ENCODE peak calls at places on chromosomes 13 and 19, in five cellular contexts. One of them, this sample, is unnamed.

GRCh38 chr13:21777166-21777565 is 106.3 kb downstream of the FGF9 start:
- DNase-seq in uterus: no peak
- DNase-seq in mesendoderm: no peak
- DNase-seq in K562: no peak
- DNase-seq in pancreas: no peak
- DNase-seq in this sample: no peak

GRCh38 chr13:99802416-99802815 is 169.2 kb downstream of the ZIC5 start:
- DNase-seq in uterus: no peak
- DNase-seq in mesendoderm: no peak
- DNase-seq in K562: no peak
- DNase-seq in pancreas: no peak
- DNase-seq in this sample: no peak

GRCh38 chr19:52742516-52742915 is 7.7 kb upstream of the ZNF611 start:
- DNase-seq in uterus: no peak
- DNase-seq in mesendoderm: no peak
- DNase-seq in K562: no peak
- DNase-seq in pancreas: no peak
- DNase-seq in this sample: no peak

GRCh38 chr19:1066251-1066747 is 668 bp upstream of the ARHGAP45 start:
- DNase-seq in uterus: no peak
- DNase-seq in mesendoderm: peak
- DNase-seq in K562: peak
- DNase-seq in pancreas: peak
- DNase-seq in this sample: no peak

GRCh38 chr19:30788105-30788765 is 416.1 kb downstream of the ZNF536 start:
- DNase-seq in uterus: no peak
- DNase-seq in mesendoderm: no peak
- DNase-seq in K562: no peak
- DNase-seq in pancreas: no peak
- DNase-seq in this sample: no peak

GRCh38 chr13:51942189-51942588 is 69.1 kb downstream of the ATP7B start:
- DNase-seq in uterus: no peak
- DNase-seq in mesendoderm: no peak
- DNase-seq in K562: no peak
- DNase-seq in pancreas: no peak
- DNase-seq in this sample: no peak

GRCh38 chr19:18589380-18590272 is 1.0 kb downstream of the REX1BD start:
- DNase-seq in uterus: peak
- DNase-seq in mesendoderm: peak
- DNase-seq in K562: peak
- DNase-seq in pancreas: peak
- DNase-seq in this sample: peak

GRCh38 chr13:40180776-40181175 is 485.7 kb downstream of the FOXO1 start:
- DNase-seq in uterus: no peak
- DNase-seq in mesendoderm: no peak
- DNase-seq in K562: no peak
- DNase-seq in pancreas: no peak
- DNase-seq in this sample: no peak

GRCh38 chr19:1828279-1829238 is 16.5 kb upstream of the ATP8B3 start:
- DNase-seq in uterus: no peak
- DNase-seq in mesendoderm: no peak
- DNase-seq in K562: no peak
- DNase-seq in pancreas: peak
- DNase-seq in this sample: no peak

GRCh38 chr13:111893607-111894443 is 173.1 kb upstream of the SOX1 start:
- DNase-seq in uterus: no peak
- DNase-seq in mesendoderm: peak
- DNase-seq in K562: no peak
- DNase-seq in pancreas: no peak
- DNase-seq in this sample: no peak

GRCh38 chr19:33399745-33400681 is 26.5 kb downstream of the CEBPG start:
- DNase-seq in uterus: no peak
- DNase-seq in mesendoderm: no peak
- DNase-seq in K562: no peak
- DNase-seq in pancreas: peak
- DNase-seq in this sample: peak

GRCh38 chr19:6116749-6117430 is 6.6 kb upstream of the RFX2 start:
- DNase-seq in uterus: no peak
- DNase-seq in mesendoderm: no peak
- DNase-seq in K562: no peak
- DNase-seq in pancreas: no peak
- DNase-seq in this sample: no peak

GRCh38 chr19:3108775-3109174 is 14.6 kb downstream of the GNA11 start:
- DNase-seq in uterus: peak
- DNase-seq in mesendoderm: peak
- DNase-seq in K562: peak
- DNase-seq in pancreas: no peak
- DNase-seq in this sample: no peak

GRCh38 chr19:3105641-3106508 is 11.7 kb downstream of the GNA11 start:
- DNase-seq in uterus: no peak
- DNase-seq in mesendoderm: no peak
- DNase-seq in K562: no peak
- DNase-seq in pancreas: no peak
- DNase-seq in this sample: no peak

GRCh38 chr19:3106509-3107141 is 12.5 kb downstream of the GNA11 start:
- DNase-seq in uterus: no peak
- DNase-seq in mesendoderm: no peak
- DNase-seq in K562: no peak
- DNase-seq in pancreas: no peak
- DNase-seq in this sample: no peak

GRCh38 chr19:3109491-3109890 is 15.3 kb downstream of the GNA11 start:
- DNase-seq in uterus: no peak
- DNase-seq in mesendoderm: no peak
- DNase-seq in K562: no peak
- DNase-seq in pancreas: peak
- DNase-seq in this sample: no peak

DNA sequence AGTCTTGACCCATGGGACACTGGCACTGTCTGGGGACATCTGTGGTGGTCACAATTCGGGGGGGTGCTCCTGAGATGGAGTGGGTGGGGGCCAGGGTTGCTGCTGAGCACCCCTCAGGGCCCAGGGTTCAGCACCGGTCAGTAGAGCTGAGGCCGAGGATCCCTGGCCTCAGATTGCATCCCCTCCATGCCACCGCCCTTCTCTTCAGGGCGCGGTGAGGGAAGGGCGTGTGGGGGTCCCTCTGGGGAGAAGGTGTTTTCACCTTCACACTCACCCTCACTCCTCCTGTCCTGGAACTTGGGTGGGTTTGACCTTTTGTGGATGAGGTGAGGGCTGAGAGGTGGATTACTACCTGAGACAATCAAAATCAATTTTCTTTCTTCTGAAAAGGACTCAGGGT is 13.5 kb downstream of the GNA11 start:
- DNase-seq in uterus: no peak
- DNase-seq in mesendoderm: no peak
- DNase-seq in K562: no peak
- DNase-seq in pancreas: no peak
- DNase-seq in this sample: no peak
- H3K27ac ChIP-seq in uterus: no peak
- H3K27ac ChIP-seq in mesendoderm: no peak
- H3K27ac ChIP-seq in K562: no peak
- H3K27ac ChIP-seq in pancreas: no peak
- H3K27ac ChIP-seq in this sample: peak

GRCh38 chr19:41864374-41864773 is 4.3 kb downstream of the RPS19 start:
- DNase-seq in uterus: no peak
- DNase-seq in mesendoderm: no peak
- DNase-seq in K562: no peak
- DNase-seq in pancreas: no peak
- DNase-seq in this sample: no peak

GRCh38 chr19:41868989-41869300 is 8.1 kb upstream of the CD79A start:
- DNase-seq in uterus: no peak
- DNase-seq in mesendoderm: no peak
- DNase-seq in K562: no peak
- DNase-seq in pancreas: peak
- DNase-seq in this sample: no peak

GRCh38 chr19:41863209-41863931 is 3.3 kb downstream of the RPS19 start:
- DNase-seq in uterus: no peak
- DNase-seq in mesendoderm: no peak
- DNase-seq in K562: no peak
- DNase-seq in pancreas: no peak
- DNase-seq in this sample: no peak

GRCh38 chr19:41868120-41868988 is 8.3 kb downstream of the RPS19 start:
- DNase-seq in uterus: no peak
- DNase-seq in mesendoderm: no peak
- DNase-seq in K562: no peak
- DNase-seq in pancreas: peak
- DNase-seq in this sample: no peak

GRCh38 chr19:41866284-41866683 is 6.2 kb downstream of the RPS19 start:
- DNase-seq in uterus: no peak
- DNase-seq in mesendoderm: no peak
- DNase-seq in K562: no peak
- DNase-seq in pancreas: no peak
- DNase-seq in this sample: no peak
- H3K27ac ChIP-seq in uterus: no peak
- H3K27ac ChIP-seq in mesendoderm: no peak
- H3K27ac ChIP-seq in K562: peak
- H3K27ac ChIP-seq in pancreas: no peak
- H3K27ac ChIP-seq in this sample: no peak

GRCh38 chr13:20193142-20193923 is 595 bp upstream of the GJB2 start:
- DNase-seq in uterus: no peak
- DNase-seq in mesendoderm: no peak
- DNase-seq in K562: no peak
- DNase-seq in pancreas: no peak
- DNase-seq in this sample: no peak

GRCh38 chr13:20190481-20191310 is 2.0 kb downstream of the GJB2 start:
- DNase-seq in uterus: no peak
- DNase-seq in mesendoderm: no peak
- DNase-seq in K562: no peak
- DNase-seq in pancreas: no peak
- DNase-seq in this sample: no peak

GRCh38 chr13:20191902-20192469 is 752 bp downstream of the GJB2 start:
- DNase-seq in uterus: no peak
- DNase-seq in mesendoderm: peak
- DNase-seq in K562: no peak
- DNase-seq in pancreas: no peak
- DNase-seq in this sample: no peak

GRCh38 chr13:20192470-20193141 is at the start of gene GJB2:
- DNase-seq in uterus: no peak
- DNase-seq in mesendoderm: no peak
- DNase-seq in K562: no peak
- DNase-seq in pancreas: no peak
- DNase-seq in this sample: no peak

DNA sequence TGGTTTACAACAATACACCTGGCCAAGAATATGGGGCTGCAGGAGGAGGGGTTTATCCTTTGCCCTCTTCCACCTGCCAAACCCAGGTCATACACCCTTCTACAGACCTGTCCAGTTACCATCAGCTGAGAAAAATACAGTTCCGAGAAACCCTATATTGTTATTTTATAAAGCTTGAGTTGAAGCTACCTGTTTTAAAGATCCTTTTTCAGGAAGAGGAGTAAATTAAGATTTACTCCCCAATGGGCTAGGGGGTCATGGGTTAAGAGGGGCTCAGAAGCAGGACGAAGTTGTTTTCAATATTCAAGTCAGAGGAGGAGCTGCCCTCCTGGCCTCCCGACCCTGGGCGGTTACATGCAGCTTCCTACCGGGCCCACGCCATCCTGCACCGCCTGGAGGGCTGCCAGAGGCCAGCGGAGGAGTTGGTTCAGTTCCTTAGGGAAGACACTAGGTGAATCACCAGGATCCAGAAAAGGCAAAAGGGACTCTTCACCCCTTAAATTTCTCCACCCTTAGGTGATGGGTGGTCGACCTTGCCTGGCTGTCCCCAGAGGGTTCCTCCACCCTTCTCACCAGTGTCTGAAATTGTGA is 1.3 kb downstream of the GJB2 start:
- DNase-seq in uterus: no peak
- DNase-seq in mesendoderm: no peak
- DNase-seq in K562: no peak
- DNase-seq in pancreas: no peak
- DNase-seq in this sample: peak
- H3K27ac ChIP-seq in uterus: no peak
- H3K27ac ChIP-seq in mesendoderm: no peak
- H3K27ac ChIP-seq in K562: no peak
- H3K27ac ChIP-seq in pancreas: no peak
- H3K27ac ChIP-seq in this sample: no peak

GRCh38 chr19:7874857-7875393 is 735 bp upstream of the PRR36 start:
- DNase-seq in uterus: no peak
- DNase-seq in mesendoderm: no peak
- DNase-seq in K562: no peak
- DNase-seq in pancreas: no peak
- DNase-seq in this sample: no peak
- H3K27ac ChIP-seq in uterus: no peak
- H3K27ac ChIP-seq in mesendoderm: no peak
- H3K27ac ChIP-seq in K562: no peak
- H3K27ac ChIP-seq in pancreas: no peak
- H3K27ac ChIP-seq in this sample: no peak

DNA sequence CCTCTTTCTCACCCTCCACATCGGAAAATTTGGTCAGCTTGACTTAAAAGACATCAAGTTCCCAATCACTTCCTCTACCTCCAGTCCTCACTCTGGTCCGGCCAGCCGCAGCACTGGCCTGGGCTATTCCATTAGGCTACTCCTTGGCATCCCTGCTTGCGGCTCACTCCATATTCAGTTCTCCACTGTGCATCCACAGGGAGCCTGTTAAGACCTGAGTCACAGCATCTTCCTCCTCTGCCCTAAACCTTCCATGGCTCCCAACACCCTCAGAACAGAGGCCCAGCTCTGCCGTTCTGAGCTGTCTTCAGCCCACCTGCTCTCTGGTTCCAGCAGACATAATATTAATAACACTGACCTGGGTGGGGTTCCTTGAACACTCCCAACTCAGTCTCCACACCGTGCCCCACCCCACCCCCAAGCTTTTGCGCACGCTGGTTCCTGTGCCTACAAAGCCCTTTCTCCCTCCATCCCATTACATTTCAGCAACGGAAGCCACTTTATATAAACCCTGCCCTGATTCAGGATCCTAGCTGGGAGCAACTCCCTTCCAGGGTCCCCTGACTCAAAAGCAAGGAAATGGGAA is 991 bp downstream of the ZNF792 start:
- DNase-seq in uterus: no peak
- DNase-seq in mesendoderm: peak
- DNase-seq in K562: peak
- DNase-seq in pancreas: no peak
- DNase-seq in this sample: no peak
- H3K27ac ChIP-seq in uterus: peak
- H3K27ac ChIP-seq in mesendoderm: peak
- H3K27ac ChIP-seq in K562: peak
- H3K27ac ChIP-seq in pancreas: peak
- H3K27ac ChIP-seq in this sample: peak

GRCh38 chr19:14089662-14090508 is 666 bp downstream of the SAMD1 start:
- DNase-seq in uterus: no peak
- DNase-seq in mesendoderm: peak
- DNase-seq in K562: peak
- DNase-seq in pancreas: peak
- DNase-seq in this sample: peak

GRCh38 chr19:14090509-14091085 is at the start of gene SAMD1:
- DNase-seq in uterus: peak
- DNase-seq in mesendoderm: peak
- DNase-seq in K562: peak
- DNase-seq in pancreas: peak
- DNase-seq in this sample: peak

GRCh38 chr19:14093117-14093784 is 2.7 kb upstream of the SAMD1 start:
- DNase-seq in uterus: no peak
- DNase-seq in mesendoderm: no peak
- DNase-seq in K562: no peak
- DNase-seq in pancreas: no peak
- DNase-seq in this sample: no peak

GRCh38 chr19:14091086-14091884 is 734 bp upstream of the SAMD1 start:
- DNase-seq in uterus: peak
- DNase-seq in mesendoderm: peak
- DNase-seq in K562: peak
- DNase-seq in pancreas: peak
- DNase-seq in this sample: peak

GRCh38 chr19:14091885-14092462 is 1.4 kb upstream of the SAMD1 start:
- DNase-seq in uterus: no peak
- DNase-seq in mesendoderm: no peak
- DNase-seq in K562: peak
- DNase-seq in pancreas: no peak
- DNase-seq in this sample: no peak
- H3K27ac ChIP-seq in uterus: peak
- H3K27ac ChIP-seq in mesendoderm: no peak
- H3K27ac ChIP-seq in K562: peak
- H3K27ac ChIP-seq in pancreas: peak
- H3K27ac ChIP-seq in this sample: peak